ENCODE peak calls at places on chromosome X, in seven cellular contexts. One of them, this sample, is unnamed.

GRCh38 chrX:49019599-49020249 is 17.7 kb upstream of the GRIPAP1 start:
- DNase-seq in choroid plexus epithelial cell: no peak
- DNase-seq in HFF-Myc: no peak
- DNase-seq in lung: no peak
- DNase-seq in transverse colon: no peak
- DNase-seq in K562: no peak
- DNase-seq in fibroblast of villous mesenchyme: no peak
- DNase-seq in this sample: no peak

GRCh38 chrX:130563476-130563875 is 161.7 kb downstream of the RBMX2 start:
- DNase-seq in choroid plexus epithelial cell: no peak
- DNase-seq in HFF-Myc: no peak
- DNase-seq in lung: no peak
- DNase-seq in transverse colon: no peak
- DNase-seq in K562: no peak
- DNase-seq in fibroblast of villous mesenchyme: no peak
- DNase-seq in this sample: no peak

GRCh38 chrX:94515009-94515408 is 841.0 kb downstream of the FAM133A start:
- DNase-seq in choroid plexus epithelial cell: no peak
- DNase-seq in HFF-Myc: no peak
- DNase-seq in lung: no peak
- DNase-seq in transverse colon: no peak
- DNase-seq in K562: no peak
- DNase-seq in fibroblast of villous mesenchyme: no peak
- DNase-seq in this sample: no peak

GRCh38 chrX:124605518-124605917 is 259.2 kb downstream of the SH2D1A start:
- DNase-seq in choroid plexus epithelial cell: no peak
- DNase-seq in HFF-Myc: no peak
- DNase-seq in lung: no peak
- DNase-seq in transverse colon: no peak
- DNase-seq in K562: no peak
- DNase-seq in fibroblast of villous mesenchyme: no peak
- DNase-seq in this sample: no peak

GRCh38 chrX:150162141-150162540 is 201.0 kb upstream of the MAMLD1 start:
- DNase-seq in choroid plexus epithelial cell: no peak
- DNase-seq in HFF-Myc: no peak
- DNase-seq in lung: no peak
- DNase-seq in transverse colon: no peak
- DNase-seq in K562: no peak
- DNase-seq in fibroblast of villous mesenchyme: no peak
- DNase-seq in this sample: no peak

GRCh38 chrX:23661671-23662070 is 5.6 kb upstream of the PRDX4 start:
- DNase-seq in choroid plexus epithelial cell: no peak
- DNase-seq in HFF-Myc: no peak
- DNase-seq in lung: no peak
- DNase-seq in transverse colon: no peak
- DNase-seq in K562: no peak
- DNase-seq in fibroblast of villous mesenchyme: peak
- DNase-seq in this sample: no peak

GRCh38 chrX:108000751-108001150 is 18.6 kb upstream of the TEX13B start:
- DNase-seq in choroid plexus epithelial cell: peak
- DNase-seq in HFF-Myc: no peak
- DNase-seq in lung: no peak
- DNase-seq in transverse colon: no peak
- DNase-seq in K562: no peak
- DNase-seq in fibroblast of villous mesenchyme: no peak
- DNase-seq in this sample: no peak

GRCh38 chrX:8704184-8704583 is 27.8 kb downstream of the ANOS1 start:
- DNase-seq in choroid plexus epithelial cell: no peak
- DNase-seq in HFF-Myc: no peak
- DNase-seq in lung: no peak
- DNase-seq in transverse colon: no peak
- DNase-seq in K562: no peak
- DNase-seq in fibroblast of villous mesenchyme: no peak
- DNase-seq in this sample: no peak

GRCh38 chrX:15343075-15343476 is 7.8 kb upstream of the PIGA start:
- DNase-seq in choroid plexus epithelial cell: no peak
- DNase-seq in HFF-Myc: no peak
- DNase-seq in lung: peak
- DNase-seq in transverse colon: no peak
- DNase-seq in K562: no peak
- DNase-seq in fibroblast of villous mesenchyme: peak
- DNase-seq in this sample: no peak

GRCh38 chrX:47217121-47217851 is 1.2 kb upstream of the CDK16 start:
- DNase-seq in choroid plexus epithelial cell: peak
- DNase-seq in HFF-Myc: peak
- DNase-seq in lung: peak
- DNase-seq in transverse colon: no peak
- DNase-seq in K562: no peak
- DNase-seq in fibroblast of villous mesenchyme: peak
- DNase-seq in this sample: no peak

GRCh38 chrX:144709841-144710240 is 537.5 kb upstream of the SPANXN1 start:
- DNase-seq in choroid plexus epithelial cell: no peak
- DNase-seq in HFF-Myc: no peak
- DNase-seq in lung: no peak
- DNase-seq in transverse colon: no peak
- DNase-seq in K562: no peak
- DNase-seq in fibroblast of villous mesenchyme: peak
- DNase-seq in this sample: no peak

GRCh38 chrX:69010339-69010738 is 154.9 kb downstream of the PJA1 start:
- DNase-seq in choroid plexus epithelial cell: no peak
- DNase-seq in HFF-Myc: no peak
- DNase-seq in lung: peak
- DNase-seq in transverse colon: no peak
- DNase-seq in K562: no peak
- DNase-seq in fibroblast of villous mesenchyme: no peak
- DNase-seq in this sample: no peak

GRCh38 chrX:134543201-134543797 is 83.3 kb downstream of the HPRT1 start:
- DNase-seq in choroid plexus epithelial cell: no peak
- DNase-seq in HFF-Myc: no peak
- DNase-seq in lung: no peak
- DNase-seq in transverse colon: no peak
- DNase-seq in K562: no peak
- DNase-seq in fibroblast of villous mesenchyme: peak
- DNase-seq in this sample: peak

GRCh38 chrX:22699591-22700091 is 300.1 kb upstream of the DDX53 start:
- DNase-seq in choroid plexus epithelial cell: peak
- DNase-seq in HFF-Myc: peak
- DNase-seq in lung: no peak
- DNase-seq in transverse colon: no peak
- DNase-seq in K562: no peak
- DNase-seq in fibroblast of villous mesenchyme: no peak
- DNase-seq in this sample: peak

GRCh38 chrX:56783996-56784620 is 55.1 kb downstream of the NBDY start:
- DNase-seq in choroid plexus epithelial cell: no peak
- DNase-seq in HFF-Myc: no peak
- DNase-seq in lung: no peak
- DNase-seq in transverse colon: no peak
- DNase-seq in K562: no peak
- DNase-seq in fibroblast of villous mesenchyme: no peak
- DNase-seq in this sample: no peak

GRCh38 chrX:66074920-66075879 is 35.3 kb upstream of the VSIG4 start:
- DNase-seq in choroid plexus epithelial cell: no peak
- DNase-seq in HFF-Myc: no peak
- DNase-seq in lung: no peak
- DNase-seq in transverse colon: peak
- DNase-seq in K562: peak
- DNase-seq in fibroblast of villous mesenchyme: no peak
- DNase-seq in this sample: no peak

GRCh38 chrX:77961063-77961462 is 8.4 kb downstream of the PGAM4 start:
- DNase-seq in choroid plexus epithelial cell: no peak
- DNase-seq in HFF-Myc: no peak
- DNase-seq in lung: no peak
- DNase-seq in transverse colon: no peak
- DNase-seq in K562: no peak
- DNase-seq in fibroblast of villous mesenchyme: no peak
- DNase-seq in this sample: no peak
- H3K4me3 ChIP-seq in choroid plexus epithelial cell: no peak
- H3K4me3 ChIP-seq in HFF-Myc: no peak
- H3K4me3 ChIP-seq in lung: no peak
- H3K4me3 ChIP-seq in transverse colon: no peak
- H3K4me3 ChIP-seq in K562: no peak
- H3K4me3 ChIP-seq in fibroblast of villous mesenchyme: no peak
- H3K4me3 ChIP-seq in this sample: no peak

DNA sequence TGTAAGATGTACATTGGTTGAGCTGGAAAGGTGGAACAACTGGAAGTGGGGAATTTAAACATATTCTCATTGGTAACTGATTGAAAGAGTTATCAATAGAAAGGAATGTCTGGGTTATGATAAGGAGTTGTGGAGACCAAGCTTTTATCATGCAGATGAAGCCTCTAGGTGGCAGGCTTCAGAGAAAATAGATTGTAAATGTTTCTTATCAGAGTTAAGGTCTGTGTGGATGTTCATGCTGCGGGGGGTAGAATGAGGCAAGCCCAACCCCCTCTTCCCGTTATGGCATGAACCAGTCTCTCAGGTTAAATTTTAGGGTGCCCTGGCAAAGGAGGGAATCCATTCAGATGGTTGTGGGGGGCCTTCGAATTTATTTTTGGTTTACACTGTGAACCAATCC is 16.0 kb downstream of the ARSD start:
- DNase-seq in choroid plexus epithelial cell: no peak
- DNase-seq in HFF-Myc: no peak
- DNase-seq in lung: no peak
- DNase-seq in transverse colon: no peak
- DNase-seq in K562: peak
- DNase-seq in fibroblast of villous mesenchyme: no peak
- DNase-seq in this sample: no peak
- TF ChIP-seq CTCF in choroid plexus epithelial cell: peak
- TF ChIP-seq CTCF in HFF-Myc: peak
- TF ChIP-seq CTCF in lung: no peak
- TF ChIP-seq CTCF in transverse colon: no peak
- TF ChIP-seq CTCF in K562: peak
- TF ChIP-seq CTCF in fibroblast of villous mesenchyme: peak
- TF ChIP-seq CTCF in this sample: no peak

DNA sequence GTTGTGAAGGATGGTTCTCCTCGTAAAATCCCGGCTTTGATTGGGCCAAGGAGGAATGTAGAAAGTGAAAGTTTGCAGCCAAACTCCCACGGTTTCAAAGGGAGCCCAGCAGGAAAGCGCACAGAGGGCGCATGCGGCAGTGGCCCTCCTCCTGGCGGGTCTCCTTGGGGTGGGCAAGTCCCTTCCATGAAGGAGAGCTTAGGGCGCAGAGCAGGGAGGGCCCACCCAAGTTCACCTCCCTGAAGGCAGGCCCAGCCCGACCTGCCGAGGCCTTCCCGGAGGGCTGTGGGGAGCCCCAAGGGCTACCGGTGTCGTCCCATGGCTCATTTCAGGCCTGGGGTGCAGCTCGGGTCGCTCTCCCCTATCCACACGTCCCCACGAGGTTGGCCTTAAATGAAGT is 2.0 kb downstream of the PDZD4 start:
- DNase-seq in choroid plexus epithelial cell: peak
- DNase-seq in HFF-Myc: no peak
- DNase-seq in lung: no peak
- DNase-seq in transverse colon: no peak
- DNase-seq in K562: no peak
- DNase-seq in fibroblast of villous mesenchyme: peak
- DNase-seq in this sample: no peak
- H3K4me3 ChIP-seq in choroid plexus epithelial cell: peak
- H3K4me3 ChIP-seq in HFF-Myc: no peak
- H3K4me3 ChIP-seq in lung: no peak
- H3K4me3 ChIP-seq in transverse colon: peak
- H3K4me3 ChIP-seq in K562: no peak
- H3K4me3 ChIP-seq in fibroblast of villous mesenchyme: no peak
- H3K4me3 ChIP-seq in this sample: no peak

DNA sequence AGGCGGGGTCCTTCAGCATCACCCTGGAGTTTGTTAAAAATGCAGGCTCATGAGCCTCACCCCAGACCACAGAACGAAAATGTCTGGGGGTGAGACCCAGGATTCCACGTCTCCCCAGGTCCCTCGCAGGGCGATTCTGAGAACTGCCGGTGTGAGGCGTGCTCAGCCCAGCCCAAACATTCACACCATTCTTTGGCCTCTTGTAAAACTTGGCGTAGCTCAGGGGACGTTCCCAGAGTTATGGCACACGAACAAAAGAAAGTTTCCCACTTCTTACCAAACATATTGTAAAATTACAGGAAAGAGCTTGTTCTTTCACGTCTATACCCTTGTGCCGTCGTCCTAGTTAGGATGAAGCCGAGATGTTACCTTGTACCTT is 12.9 kb downstream of the CD99 start:
- DNase-seq in choroid plexus epithelial cell: peak
- DNase-seq in HFF-Myc: no peak
- DNase-seq in lung: no peak
- DNase-seq in transverse colon: peak
- DNase-seq in K562: no peak
- DNase-seq in fibroblast of villous mesenchyme: peak
- DNase-seq in this sample: peak
- TF ChIP-seq CTCF in choroid plexus epithelial cell: peak
- TF ChIP-seq CTCF in HFF-Myc: no peak
- TF ChIP-seq CTCF in lung: no peak
- TF ChIP-seq CTCF in transverse colon: peak
- TF ChIP-seq CTCF in K562: peak
- TF ChIP-seq CTCF in fibroblast of villous mesenchyme: peak
- TF ChIP-seq CTCF in this sample: peak

GRCh38 chrX:50648151-50648550 is 165.8 kb downstream of the SHROOM4 start:
- DNase-seq in choroid plexus epithelial cell: peak
- DNase-seq in HFF-Myc: no peak
- DNase-seq in lung: no peak
- DNase-seq in transverse colon: no peak
- DNase-seq in K562: no peak
- DNase-seq in fibroblast of villous mesenchyme: no peak
- DNase-seq in this sample: no peak

GRCh38 chrX:50644496-50644895 is 169.5 kb downstream of the SHROOM4 start:
- DNase-seq in choroid plexus epithelial cell: no peak
- DNase-seq in HFF-Myc: no peak
- DNase-seq in lung: no peak
- DNase-seq in transverse colon: no peak
- DNase-seq in K562: no peak
- DNase-seq in fibroblast of villous mesenchyme: no peak
- DNase-seq in this sample: no peak

GRCh38 chrX:50638123-50638522 is 167.5 kb upstream of the DGKK start:
- DNase-seq in choroid plexus epithelial cell: peak
- DNase-seq in HFF-Myc: no peak
- DNase-seq in lung: no peak
- DNase-seq in transverse colon: no peak
- DNase-seq in K562: no peak
- DNase-seq in fibroblast of villous mesenchyme: no peak
- DNase-seq in this sample: peak

DNA sequence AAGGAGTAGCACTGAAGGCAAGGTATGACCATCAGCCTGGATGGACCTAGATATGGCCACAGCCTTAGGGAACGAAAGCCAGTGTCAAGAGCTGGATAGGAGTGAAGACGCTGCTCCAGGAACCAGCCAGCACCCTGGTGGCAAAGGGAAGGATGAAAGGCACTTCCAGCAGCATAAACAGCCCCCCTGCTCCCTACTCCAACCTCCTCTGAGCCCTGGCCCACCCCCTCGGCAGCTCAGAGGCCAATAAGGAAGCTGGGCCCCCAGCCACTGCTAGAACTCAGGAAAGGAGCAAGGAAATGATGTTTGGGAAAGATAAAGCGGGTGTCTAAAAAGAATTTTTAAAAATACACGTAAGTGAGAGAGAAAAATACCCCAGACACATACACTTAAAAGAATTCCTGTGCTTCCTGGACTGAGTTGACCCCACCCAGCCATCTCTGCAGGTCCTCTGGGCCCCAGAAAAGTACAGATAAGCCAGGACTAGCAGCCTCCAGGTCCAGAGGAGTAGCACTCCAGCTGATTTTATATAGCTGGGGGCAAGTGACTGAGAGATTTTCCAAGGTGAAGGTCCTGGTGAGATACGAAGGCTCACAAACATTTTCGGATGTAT is 170.4 kb downstream of the SHROOM4 start:
- DNase-seq in choroid plexus epithelial cell: no peak
- DNase-seq in HFF-Myc: no peak
- DNase-seq in lung: no peak
- DNase-seq in transverse colon: no peak
- DNase-seq in K562: no peak
- DNase-seq in fibroblast of villous mesenchyme: no peak
- DNase-seq in this sample: no peak
- H3K4me3 ChIP-seq in choroid plexus epithelial cell: no peak
- H3K4me3 ChIP-seq in HFF-Myc: no peak
- H3K4me3 ChIP-seq in lung: peak
- H3K4me3 ChIP-seq in transverse colon: no peak
- H3K4me3 ChIP-seq in K562: no peak
- H3K4me3 ChIP-seq in fibroblast of villous mesenchyme: no peak
- H3K4me3 ChIP-seq in this sample: no peak